ENCODE peak calls at places on chromosomes 13 and 19, in four cellular contexts. M is mammary epithelial cell, W is fibroblast of mammary gland, Y is SK-N-SH. K is an unnamed sample.

GRCh38 chr19:33606556-33606955 is 15.2 kb upstream of the CHST8 start:
- DNase-seq in W (no peak), M (no peak), Y (no peak), K (no peak)

GRCh38 chr19:38718747-38719543 is 25.3 kb downstream of the CAPN12 start:
- DNase-seq in Y (peak), W (no peak), M (peak), K (peak)

GRCh38 chr19:54399189-54399588 is 16.1 kb upstream of the TTYH1 start:
- DNase-seq in M (peak), Y (no peak), W (no peak), K (no peak)

GRCh38 chr13:52118595-52118994 is 10.3 kb downstream of the NEK5 start:
- DNase-seq in M (no peak), Y (no peak), W (no peak), K (no peak)

GRCh38 chr13:110195547-110196485 is 111.1 kb downstream of the COL4A1 start:
- DNase-seq in M (no peak), Y (no peak), W (no peak), K (no peak)

GRCh38 chr13:112657850-112658445 is 31.9 kb upstream of the ATP11A start:
- DNase-seq in W (peak), M (peak), Y (no peak), K (no peak)

GRCh38 chr13:28474491-28475134 is 20.3 kb downstream of the FLT1 start:
- DNase-seq in M (no peak), Y (no peak), W (no peak), K (no peak)

GRCh38 chr13:61410669-61411297 is 4.9 kb downstream of the PCDH20 start:
- DNase-seq in W (peak), M (no peak), Y (peak), K (no peak)

GRCh38 chr19:39144487-39145071 is 19.0 kb downstream of the PAK4 start:
- DNase-seq in W (peak), M (no peak), Y (peak), K (peak)

GRCh38 chr19:17865364-17866311 is 5.9 kb downstream of the RPL18A start:
- DNase-seq in W (no peak), Y (peak), M (peak), K (no peak)

GRCh38 chr19:18280247-18281081 is 958 bp downstream of the JUND start:
- DNase-seq in M (peak), Y (peak), W (peak), K (peak)

GRCh38 chr19:31290926-31291590 is 58.2 kb downstream of the TSHZ3 start:
- DNase-seq in W (no peak), M (no peak), Y (no peak), K (no peak)

GRCh38 chr13:37011002-37011401 is 10.4 kb downstream of the EXOSC8 start:
- DNase-seq in Y (no peak), W (no peak), M (no peak), K (no peak)

GRCh38 chr13:26973281-26973680 is 198.3 kb downstream of the USP12 start:
- DNase-seq in Y (no peak), M (no peak), W (no peak), K (no peak)

GRCh38 chr13:59734393-59734792 is 429.3 kb downstream of the DIAPH3 start:
- DNase-seq in Y (no peak), M (no peak), W (no peak), K (peak)

GRCh38 chr13:89199138-89199537 is 1528.0 kb downstream of the SLITRK5 start:
- DNase-seq in M (peak), W (no peak), Y (no peak), K (no peak)

GRCh38 chr13:29791997-29792775 is 58.2 kb downstream of the UBL3 start:
- DNase-seq in M (no peak), W (no peak), Y (no peak), K (no peak)

GRCh38 chr19:51784922-51785690 is 9.9 kb upstream of the FPR3 start:
- DNase-seq in W (peak), Y (no peak), M (peak), K (no peak)

GRCh38 chr13:109700176-109700575 is 86.2 kb downstream of the IRS2 start:
- DNase-seq in W (peak), M (peak), Y (peak), K (peak)

K was measured in BE2C.